ENCODE peak calls at places on chromosomes 12 and 14, in five cellular contexts. I is IMR-90, V is MM.1S, C is right lobe of liver, E is kidney. N is an unnamed sample. For H3K36me3, the result is how much of the 10 kb centered on the place peaks cover.

GRCh38 chr14:77622562-77622961 is 6.1 kb upstream of the SPTLC2 start:
- DNase-seq in I (no peak), V (no peak), C (no peak), E (peak), N (no peak)

GRCh38 chr12:107404981-107405380 is 280.6 kb upstream of the PWP1 start:
- DNase-seq in I (peak), V (peak), C (no peak), E (no peak), N (peak)

GRCh38 chr14:97137705-97138104 is 340.5 kb downstream of the VRK1 start:
- DNase-seq in I (no peak), V (no peak), C (no peak), E (no peak), N (no peak)

GRCh38 chr12:89883630-89884364 is 175.2 kb upstream of the ATP2B1 start:
- DNase-seq in I (peak), V (no peak), C (no peak), E (no peak), N (no peak)

GRCh38 chr12:105212431-105212830 is 23.5 kb downstream of the APPL2 start:
- DNase-seq in I (peak), V (no peak), C (no peak), E (no peak), N (peak)

GRCh38 chr12:118377005-118377890 is 893 bp downstream of the SUDS3 start:
- DNase-seq in I (no peak), V (peak), C (no peak), E (no peak), N (no peak)

GRCh38 chr12:49565956-49566265 is 2.0 kb downstream of the MCRS1 start:
- DNase-seq in I (no peak), V (no peak), C (no peak), E (peak), N (no peak)

GRCh38 chr12:117361312-117361670 is at the start of gene NOS1:
- DNase-seq in I (no peak), V (no peak), C (no peak), E (no peak), N (no peak)

GRCh38 chr12:130764073-130764472 is 48.0 kb upstream of the RIMBP2 start:
- DNase-seq in I (peak), V (no peak), C (no peak), E (no peak), N (no peak)

GRCh38 chr14:60658909-60659585 is 9.8 kb upstream of the SIX1 start:
- DNase-seq in I (peak), V (no peak), C (no peak), E (no peak), N (no peak)

GRCh38 chr12:80364056-80364455 is 80.0 kb upstream of the PTPRQ start:
- DNase-seq in I (peak), V (no peak), C (no peak), E (no peak), N (no peak)

GRCh38 chr12:116015525-116015924 is 262.0 kb downstream of the MED13L start:
- DNase-seq in I (peak), V (peak), C (no peak), E (no peak), N (peak)

GRCh38 chr12:10189653-10190052 is 10.8 kb downstream of the TMEM52B start:
- DNase-seq in I (peak), V (no peak), C (no peak), E (no peak), N (no peak)

GRCh38 chr12:105273601-105274000 is 37.6 kb upstream of the APPL2 start:
- DNase-seq in I (no peak), V (no peak), C (no peak), E (no peak), N (no peak)

GRCh38 chr12:45547822-45548221 is 181.7 kb upstream of the ARID2 start:
- DNase-seq in I (peak), V (no peak), C (no peak), E (no peak), N (peak)

GRCh38 chr14:60561845-60562746 is 53.1 kb downstream of the SIX6 start:
- DNase-seq in I (peak), V (peak), C (no peak), E (no peak), N (peak)

GRCh38 chr14:90111895-90112534 is 50.2 kb downstream of the KCNK13 start:
- DNase-seq in I (peak), V (no peak), C (no peak), E (no peak), N (peak)

GRCh38 chr12:121278450-121279375 is 17.8 kb downstream of the CAMKK2 start:
- DNase-seq in I (peak), V (no peak), C (no peak), E (peak), N (no peak)

GRCh38 chr12:2251485-2252179 is 198.8 kb downstream of the CACNA1C start:
- DNase-seq in I (peak), V (no peak), C (no peak), E (no peak), N (no peak)

GRCh38 chr12:105418232-105418631 is 87.7 kb downstream of the C12orf75 start:
- DNase-seq in I (peak), V (no peak), C (no peak), E (no peak), N (peak)

GRCh38 chr12:89016970-89017778 is 335.1 kb downstream of the DUSP6 start:
- DNase-seq in I (peak), V (peak), C (no peak), E (peak), N (peak)

GRCh38 chr12:53530920-53531319 is 23.6 kb upstream of the NPFF start:
- DNase-seq in I (peak), V (no peak), C (no peak), E (no peak), N (peak)

GRCh38 chr14:22008098-22008412 is 334.4 kb upstream of the OR4E1 start:
- DNase-seq in I (no peak), V (no peak), C (no peak), E (no peak), N (no peak)

GRCh38 chr14:100867631-100868315 is 35.7 kb downstream of the RTL1 start:
- DNase-seq in I (no peak), V (no peak), C (peak), E (peak), N (no peak)

GRCh38 chr12:118391424-118391823 is 15.1 kb downstream of the SUDS3 start:
- DNase-seq in I (no peak), V (no peak), C (no peak), E (no peak), N (no peak)

GRCh38 chr12:82942521-82942920 is 255.8 kb downstream of the TMTC2 start:
- DNase-seq in I (no peak), V (no peak), C (no peak), E (no peak), N (no peak)

GRCh38 chr12:104329697-104330096 is 26.2 kb downstream of the EID3 start:
- DNase-seq in I (no peak), V (no peak), C (no peak), E (no peak), N (no peak)

GRCh38 chr14:91417134-91417982 is at the start of gene CCDC88C:
- DNase-seq in I (no peak), V (peak), C (peak), E (peak), N (no peak)

GRCh38 chr12:76032043-76032981 is 736 bp upstream of the PHLDA1 start:
- DNase-seq in I (peak), V (peak), C (peak), E (no peak), N (peak)

GRCh38 chr12:66902020-66902419 is 223.1 kb upstream of the GRIP1 start:
- DNase-seq in I (no peak), V (no peak), C (no peak), E (no peak), N (no peak)

GRCh38 chr12:48442191-48442828 is 30.0 kb upstream of the ANP32D start:
- DNase-seq in I (no peak), V (no peak), C (no peak), E (no peak), N (no peak)

DNA sequence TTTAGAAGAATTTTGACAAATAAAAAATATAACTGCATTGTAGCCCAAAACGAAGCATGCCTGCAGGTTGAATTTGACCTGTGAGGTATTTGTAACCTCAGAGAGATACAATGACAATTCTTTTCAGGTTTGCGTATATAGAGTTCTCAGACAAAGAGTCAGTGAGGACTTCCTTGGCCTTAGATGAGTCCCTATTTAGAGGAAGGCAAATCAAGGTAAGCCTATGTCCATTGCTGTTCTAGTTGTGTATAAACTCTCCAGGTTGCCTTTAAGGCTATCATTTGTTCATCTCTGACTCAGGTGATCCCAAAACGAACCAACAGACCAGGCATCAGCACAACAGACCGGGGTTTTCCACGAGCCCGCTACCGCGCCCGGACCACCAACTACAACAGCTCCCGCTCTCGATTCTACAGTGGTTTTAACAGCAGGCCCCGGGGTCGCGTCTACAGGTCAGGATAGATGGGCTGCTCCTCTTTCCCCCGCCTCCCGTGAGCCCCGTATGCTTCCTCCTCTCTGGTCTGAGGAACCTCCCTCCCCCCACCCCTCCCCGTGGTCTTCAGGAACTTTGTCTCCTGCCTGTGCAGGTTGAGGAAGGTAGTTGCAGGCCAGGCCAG is 2.7 kb downstream of the PABPN1 start:
- DNase-seq in I (no peak), V (no peak), C (no peak), E (no peak), N (no peak)
- H3K36me3 ChIP-seq in I (under half), V (under half), C (under half), E (under half), N (under half)

GRCh38 chr14:75860561-75861160 is 121.1 kb downstream of the TGFB3 start:
- DNase-seq in I (no peak), V (no peak), C (no peak), E (no peak), N (no peak)
- TF ChIP-seq CTCF in I (no peak), V (no peak), C (no peak), E (no peak), N (no peak)

GRCh38 chr12:6847676-6848075 is 3.4 kb downstream of the CDCA3 start:
- DNase-seq in I (no peak), V (no peak), C (no peak), E (no peak), N (no peak)

GRCh38 chr12:6843118-6843902 is 2.6 kb downstream of the GNB3 start:
- DNase-seq in I (no peak), V (no peak), C (no peak), E (no peak), N (no peak)

GRCh38 chr12:6845395-6845794 is 4.7 kb downstream of the GNB3 start:
- DNase-seq in I (no peak), V (no peak), C (no peak), E (peak), N (no peak)

GRCh38 chr12:6849427-6849826 is 1.7 kb downstream of the CDCA3 start:
- DNase-seq in I (no peak), V (no peak), C (no peak), E (peak), N (no peak)

GRCh38 chr12:6846316-6846869 is 4.7 kb downstream of the CDCA3 start:
- DNase-seq in I (no peak), V (no peak), C (no peak), E (no peak), N (no peak)
- H3K36me3 ChIP-seq in I (half or more), V (under half), C (under half), E (under half), N (under half)

DNA sequence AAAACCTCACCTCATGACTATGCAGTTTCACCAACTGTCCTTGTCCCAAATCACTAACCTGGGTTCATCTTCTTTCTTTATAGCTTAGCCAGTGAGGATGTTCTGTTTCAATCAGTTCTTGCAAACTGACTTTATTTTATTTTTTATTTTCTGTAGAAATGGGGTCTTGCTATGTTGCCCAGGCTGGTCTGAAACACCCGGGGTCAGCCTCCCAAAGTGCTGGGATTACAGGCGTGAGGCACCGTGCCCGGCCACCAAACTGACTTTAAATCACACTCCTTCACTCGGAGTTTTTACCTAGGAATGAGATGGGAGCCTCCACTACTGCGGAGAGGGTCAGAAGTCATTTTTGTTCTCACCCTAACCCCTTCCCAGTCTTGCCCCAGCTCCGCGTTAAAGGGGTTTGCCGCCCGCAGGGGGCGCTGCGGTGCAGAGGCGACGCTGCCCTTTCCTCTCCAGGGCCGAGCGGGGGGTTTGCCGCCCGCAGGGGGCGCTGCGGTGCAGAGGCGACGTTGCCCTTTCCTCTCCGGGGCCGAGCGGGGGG is 7.0 kb upstream of the B4GALNT3 start:
- DNase-seq in I (no peak), V (peak), C (no peak), E (no peak), N (no peak)
- TF ChIP-seq CTCF in I (no peak), V (no peak), C (no peak), E (no peak), N (peak)

DNA sequence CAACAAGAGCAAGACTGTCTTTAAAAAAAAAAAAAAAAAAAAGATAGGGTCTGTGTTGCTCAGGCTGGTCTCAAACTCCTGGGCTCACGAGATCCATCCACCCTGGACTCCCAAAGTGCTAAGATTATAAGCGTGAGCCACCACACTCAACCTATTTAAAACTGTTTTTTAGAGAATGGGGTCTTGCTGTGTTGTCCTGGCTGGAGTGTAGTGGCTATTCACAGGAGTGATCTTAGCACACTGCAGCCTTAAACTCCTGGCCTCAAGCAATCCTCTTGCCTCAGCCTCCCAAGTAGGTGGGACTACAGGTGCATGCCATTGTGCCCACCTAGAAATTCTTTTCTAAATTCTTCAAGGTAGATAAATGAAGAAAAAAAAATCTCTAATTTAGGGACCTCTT is 7.6 kb downstream of the COQ10A start:
- DNase-seq in I (no peak), V (no peak), C (no peak), E (no peak), N (no peak)
- H3K36me3 ChIP-seq in I (half or more), V (under half), C (half or more), E (under half), N (half or more)

GRCh38 chr12:52037248-52037861 is 13.9 kb upstream of the NR4A1 start:
- DNase-seq in I (peak), V (no peak), C (no peak), E (peak), N (peak)
- TF ChIP-seq CTCF in I (no peak), V (peak), C (no peak), E (no peak), N (peak)

GRCh38 chr14:72980863-72981262 is 46.0 kb downstream of the ZFYVE1 start:
- DNase-seq in I (no peak), V (no peak), C (no peak), E (no peak), N (no peak)
- H3K36me3 ChIP-seq in I (under half), V (under half), C (under half), E (under half), N (under half)

GRCh38 chr14:103549361-103550311 is 12.8 kb downstream of the BAG5 start:
- DNase-seq in I (no peak), V (no peak), C (peak), E (peak), N (no peak)
- TF ChIP-seq CTCF in I (no peak), V (no peak), C (no peak), E (no peak), N (peak)

N was measured in brain microvascular endothelial cell.